ENCODE peak calls at places on chromosomes 13 and 19, in eight cellular contexts. One of them, this sample, is unnamed.

GRCh38 chr13:30479154-30479553 is 13.4 kb upstream of the HMGB1 start:
- DNase-seq in astrocyte of the spinal cord: no peak
- DNase-seq in HFFc6: no peak
- DNase-seq in coronary artery: no peak
- DNase-seq in GM12864: no peak
- DNase-seq in GM10248: no peak
- DNase-seq in ascending aorta: no peak
- DNase-seq in neural crest cell: no peak
- DNase-seq in this sample: no peak

GRCh38 chr13:37059136-37059847 is at the start of gene SUPT20H:
- DNase-seq in GM10248: peak; percentile 94
- DNase-seq in GM12864: peak; percentile 67
- DNase-seq in astrocyte of the spinal cord: peak; percentile 93
- DNase-seq in ascending aorta: peak; percentile 65
- DNase-seq in HFFc6: peak; percentile 84
- DNase-seq in coronary artery: peak; percentile 95
- DNase-seq in neural crest cell: peak; percentile 89
- DNase-seq in this sample: peak; percentile 94

GRCh38 chr13:42812311-42812710 is 30.9 kb downstream of the FAM216B start:
- DNase-seq in GM12864: no peak
- DNase-seq in GM10248: no peak
- DNase-seq in ascending aorta: no peak
- DNase-seq in HFFc6: peak; percentile 67
- DNase-seq in coronary artery: no peak
- DNase-seq in neural crest cell: no peak
- DNase-seq in astrocyte of the spinal cord: peak; percentile 54
- DNase-seq in this sample: no peak

GRCh38 chr19:50861496-50862286 is 7.0 kb downstream of the KLK3 start:
- DNase-seq in neural crest cell: no peak
- DNase-seq in HFFc6: no peak
- DNase-seq in coronary artery: no peak
- DNase-seq in ascending aorta: no peak
- DNase-seq in GM10248: no peak
- DNase-seq in astrocyte of the spinal cord: no peak
- DNase-seq in GM12864: no peak
- DNase-seq in this sample: no peak

GRCh38 chr19:8831373-8831772 is 731 bp downstream of the ZNF558 start:
- DNase-seq in ascending aorta: no peak
- DNase-seq in coronary artery: no peak
- DNase-seq in HFFc6: no peak
- DNase-seq in GM12864: no peak
- DNase-seq in astrocyte of the spinal cord: no peak
- DNase-seq in GM10248: no peak
- DNase-seq in neural crest cell: no peak
- DNase-seq in this sample: no peak

GRCh38 chr13:29925457-29925856 is 75.0 kb upstream of the UBL3 start:
- DNase-seq in coronary artery: peak; percentile 93
- DNase-seq in ascending aorta: peak; percentile 71
- DNase-seq in GM10248: no peak
- DNase-seq in astrocyte of the spinal cord: peak; percentile 61
- DNase-seq in GM12864: no peak
- DNase-seq in neural crest cell: no peak
- DNase-seq in HFFc6: peak; percentile 75
- DNase-seq in this sample: no peak

GRCh38 chr13:23505007-23505406 is 65.2 kb upstream of the TNFRSF19 start:
- DNase-seq in GM10248: no peak
- DNase-seq in astrocyte of the spinal cord: peak; percentile 34
- DNase-seq in HFFc6: peak; percentile 45
- DNase-seq in GM12864: no peak
- DNase-seq in coronary artery: no peak
- DNase-seq in ascending aorta: no peak
- DNase-seq in neural crest cell: no peak
- DNase-seq in this sample: no peak

GRCh38 chr19:14300281-14300680 is 81.0 kb upstream of the ADGRE5 start:
- DNase-seq in ascending aorta: no peak
- DNase-seq in neural crest cell: no peak
- DNase-seq in HFFc6: no peak
- DNase-seq in GM10248: no peak
- DNase-seq in GM12864: no peak
- DNase-seq in astrocyte of the spinal cord: no peak
- DNase-seq in coronary artery: no peak
- DNase-seq in this sample: no peak

GRCh38 chr13:84192125-84192524 is 309.9 kb upstream of the SLITRK1 start:
- DNase-seq in neural crest cell: no peak
- DNase-seq in HFFc6: peak; percentile 96
- DNase-seq in GM10248: no peak
- DNase-seq in coronary artery: no peak
- DNase-seq in GM12864: no peak
- DNase-seq in astrocyte of the spinal cord: peak; percentile 86
- DNase-seq in ascending aorta: no peak
- DNase-seq in this sample: no peak

DNA sequence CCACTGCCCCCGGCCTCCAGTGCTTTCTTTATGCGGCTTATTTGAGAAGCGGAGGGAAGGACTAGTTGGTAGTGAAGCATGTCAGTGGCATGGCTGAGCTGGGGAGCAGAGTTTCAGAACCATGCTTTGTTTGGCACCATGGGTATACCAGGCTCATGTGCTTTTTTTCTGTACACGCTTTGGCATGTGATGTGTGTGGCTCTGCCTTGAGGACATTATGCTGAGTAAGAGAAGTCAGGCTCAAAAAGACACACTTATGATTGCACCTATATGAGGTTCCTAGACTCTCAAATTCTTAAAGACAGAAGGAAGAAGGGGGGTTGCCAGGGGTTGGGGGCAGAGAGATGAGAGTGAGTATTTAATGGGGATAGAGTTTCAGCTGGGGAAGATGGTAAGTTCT is 21.3 kb downstream of the GATAD2A start:
- DNase-seq in astrocyte of the spinal cord: no peak
- DNase-seq in neural crest cell: no peak
- DNase-seq in coronary artery: no peak
- DNase-seq in ascending aorta: no peak
- DNase-seq in GM10248: no peak
- DNase-seq in GM12864: no peak
- DNase-seq in HFFc6: no peak
- DNase-seq in this sample: no peak
- TF ChIP-seq CTCF in astrocyte of the spinal cord: no peak
- TF ChIP-seq CTCF in neural crest cell: no peak
- TF ChIP-seq CTCF in coronary artery: no peak
- TF ChIP-seq CTCF in ascending aorta: no peak
- TF ChIP-seq CTCF in GM10248: no peak
- TF ChIP-seq CTCF in GM12864: no peak
- TF ChIP-seq CTCF in HFFc6: no peak
- TF ChIP-seq CTCF in this sample: no peak

DNA sequence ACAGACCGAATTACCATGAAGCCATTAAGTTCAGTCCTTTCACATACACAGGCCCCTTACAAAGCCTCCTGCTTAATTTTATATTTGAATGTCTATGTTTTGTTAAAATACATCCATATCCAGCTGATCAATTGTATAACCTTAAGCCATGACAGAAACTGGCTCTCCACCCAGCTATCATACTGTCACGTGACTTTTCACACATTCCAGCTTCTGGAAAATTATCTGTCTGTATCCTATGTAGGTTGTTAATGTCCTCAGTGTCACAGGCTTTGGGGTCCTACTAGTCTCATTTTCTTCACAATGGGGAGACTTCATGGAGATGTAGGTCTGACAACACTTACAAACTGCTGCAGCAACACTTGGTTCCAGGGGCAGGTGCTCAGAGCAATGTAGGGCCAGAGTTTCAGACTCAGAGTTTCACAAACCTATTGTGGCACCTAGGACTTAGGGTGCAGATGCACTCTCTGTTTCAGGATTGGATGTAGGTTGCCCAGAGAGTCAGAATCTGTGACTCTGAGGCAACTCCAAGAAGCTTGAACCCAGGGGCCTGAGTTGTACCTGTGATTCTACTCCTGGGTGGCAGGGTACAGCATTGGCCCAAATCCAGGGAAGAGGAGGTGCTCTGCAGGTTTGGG is 69.6 kb upstream of the PCDH20 start:
- DNase-seq in neural crest cell: no peak
- DNase-seq in GM10248: no peak
- DNase-seq in ascending aorta: no peak
- DNase-seq in astrocyte of the spinal cord: no peak
- DNase-seq in HFFc6: no peak
- DNase-seq in GM12864: no peak
- DNase-seq in coronary artery: no peak
- DNase-seq in this sample: no peak
- TF ChIP-seq CTCF in neural crest cell: no peak
- TF ChIP-seq CTCF in GM10248: no peak
- TF ChIP-seq CTCF in ascending aorta: no peak
- TF ChIP-seq CTCF in astrocyte of the spinal cord: no peak
- TF ChIP-seq CTCF in HFFc6: no peak
- TF ChIP-seq CTCF in GM12864: no peak
- TF ChIP-seq CTCF in coronary artery: no peak
- TF ChIP-seq CTCF in this sample: no peak

DNA sequence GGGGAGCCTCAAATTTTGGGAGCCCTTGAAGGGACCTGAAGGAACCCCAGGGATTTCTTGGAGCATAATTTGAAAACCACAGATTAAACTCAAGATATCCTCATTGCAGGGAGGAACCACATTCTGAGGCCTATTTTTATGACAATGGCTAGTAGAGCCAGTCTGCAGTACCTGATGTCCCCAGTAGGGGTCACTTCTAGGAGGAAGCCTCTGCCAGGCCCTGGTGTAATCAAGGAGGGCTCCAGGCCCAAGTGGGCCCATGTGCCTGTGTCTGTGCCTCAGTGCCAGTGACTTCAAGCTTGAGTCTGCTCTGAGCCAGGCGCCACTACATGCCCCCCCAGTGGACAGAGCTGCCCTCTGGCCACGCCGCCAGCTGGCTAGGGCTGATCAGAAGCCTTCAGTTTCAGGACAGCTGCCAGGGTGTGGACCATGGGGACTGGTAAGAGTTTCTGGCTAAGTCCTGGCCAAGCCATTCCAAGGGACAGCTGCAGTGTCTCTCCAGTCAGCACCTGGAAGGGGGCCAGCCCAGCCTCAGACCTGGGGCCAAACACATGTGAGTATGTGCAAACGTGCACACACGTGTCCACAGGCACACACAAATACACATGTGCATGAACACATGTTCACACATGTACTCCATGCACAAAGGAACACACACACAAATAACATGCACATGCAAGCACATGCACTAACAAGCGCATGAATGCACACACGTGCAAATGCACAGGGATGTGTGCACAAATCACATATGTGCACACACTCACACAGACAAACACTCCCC is 20.5 kb upstream of the SLC7A10 start:
- DNase-seq in neural crest cell: no peak
- DNase-seq in GM12864: no peak
- DNase-seq in coronary artery: no peak
- DNase-seq in astrocyte of the spinal cord: no peak
- DNase-seq in ascending aorta: no peak
- DNase-seq in HFFc6: no peak
- DNase-seq in GM10248: no peak
- DNase-seq in this sample: no peak
- TF ChIP-seq CTCF in neural crest cell: peak; percentile 62
- TF ChIP-seq CTCF in GM12864: peak; percentile 67
- TF ChIP-seq CTCF in coronary artery: no peak
- TF ChIP-seq CTCF in astrocyte of the spinal cord: peak; percentile 51
- TF ChIP-seq CTCF in ascending aorta: peak; percentile 9
- TF ChIP-seq CTCF in HFFc6: peak; percentile 83
- TF ChIP-seq CTCF in GM10248: no peak
- TF ChIP-seq CTCF in this sample: no peak

GRCh38 chr19:43316591-43317319 is 36.7 kb upstream of the CD177 start:
- DNase-seq in GM12864: no peak
- DNase-seq in coronary artery: no peak
- DNase-seq in ascending aorta: no peak
- DNase-seq in HFFc6: no peak
- DNase-seq in neural crest cell: peak; percentile 9
- DNase-seq in GM10248: no peak
- DNase-seq in astrocyte of the spinal cord: no peak
- DNase-seq in this sample: no peak
- TF ChIP-seq CTCF in GM12864: no peak
- TF ChIP-seq CTCF in coronary artery: no peak
- TF ChIP-seq CTCF in ascending aorta: no peak
- TF ChIP-seq CTCF in HFFc6: peak; percentile 58
- TF ChIP-seq CTCF in neural crest cell: peak; percentile 31
- TF ChIP-seq CTCF in GM10248: no peak
- TF ChIP-seq CTCF in astrocyte of the spinal cord: peak; percentile 21
- TF ChIP-seq CTCF in this sample: no peak

DNA sequence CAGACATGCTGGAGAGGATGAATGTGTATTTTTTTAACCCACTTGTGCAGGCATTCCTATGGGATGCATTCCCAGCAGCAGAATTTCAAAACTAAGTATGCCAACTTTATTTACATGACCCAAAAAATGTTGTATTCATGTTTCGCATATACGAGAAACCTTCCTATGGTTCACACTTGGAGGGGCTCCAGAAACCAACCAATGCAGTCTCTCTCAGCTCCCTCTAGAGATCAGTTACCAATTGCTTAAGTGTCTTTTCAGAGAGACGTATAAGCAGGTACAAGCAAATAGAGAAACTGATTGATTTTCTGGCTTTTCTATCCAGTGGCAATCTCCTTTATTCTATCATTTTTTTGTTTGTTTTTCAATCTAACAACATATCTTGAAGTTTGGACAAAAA is 5.5 kb upstream of the PTOV1 start:
- DNase-seq in astrocyte of the spinal cord: no peak
- DNase-seq in ascending aorta: no peak
- DNase-seq in coronary artery: no peak
- DNase-seq in neural crest cell: no peak
- DNase-seq in GM12864: no peak
- DNase-seq in GM10248: no peak
- DNase-seq in HFFc6: no peak
- DNase-seq in this sample: no peak
- TF ChIP-seq CTCF in astrocyte of the spinal cord: no peak
- TF ChIP-seq CTCF in ascending aorta: no peak
- TF ChIP-seq CTCF in coronary artery: no peak
- TF ChIP-seq CTCF in neural crest cell: no peak
- TF ChIP-seq CTCF in GM12864: no peak
- TF ChIP-seq CTCF in GM10248: no peak
- TF ChIP-seq CTCF in HFFc6: no peak
- TF ChIP-seq CTCF in this sample: no peak

GRCh38 chr19:7262470-7262869 is 31.7 kb downstream of the INSR start:
- DNase-seq in coronary artery: no peak
- DNase-seq in HFFc6: no peak
- DNase-seq in neural crest cell: no peak
- DNase-seq in GM10248: no peak
- DNase-seq in ascending aorta: no peak
- DNase-seq in astrocyte of the spinal cord: no peak
- DNase-seq in GM12864: no peak
- DNase-seq in this sample: no peak
- TF ChIP-seq CTCF in coronary artery: no peak
- TF ChIP-seq CTCF in HFFc6: no peak
- TF ChIP-seq CTCF in neural crest cell: no peak
- TF ChIP-seq CTCF in GM10248: no peak
- TF ChIP-seq CTCF in ascending aorta: no peak
- TF ChIP-seq CTCF in astrocyte of the spinal cord: no peak
- TF ChIP-seq CTCF in GM12864: no peak
- TF ChIP-seq CTCF in this sample: no peak

GRCh38 chr13:71949441-71949840 is 82.4 kb upstream of the DACH1 start:
- DNase-seq in astrocyte of the spinal cord: no peak
- DNase-seq in neural crest cell: no peak
- DNase-seq in HFFc6: no peak
- DNase-seq in ascending aorta: no peak
- DNase-seq in GM12864: no peak
- DNase-seq in coronary artery: no peak
- DNase-seq in GM10248: no peak
- DNase-seq in this sample: no peak
- TF ChIP-seq CTCF in astrocyte of the spinal cord: no peak
- TF ChIP-seq CTCF in neural crest cell: no peak
- TF ChIP-seq CTCF in HFFc6: no peak
- TF ChIP-seq CTCF in ascending aorta: no peak
- TF ChIP-seq CTCF in GM12864: no peak
- TF ChIP-seq CTCF in coronary artery: no peak
- TF ChIP-seq CTCF in GM10248: no peak
- TF ChIP-seq CTCF in this sample: no peak